ENCODE peak calls at places on chromosomes 4 and X, in six cellular contexts. I is T-helper 2 cell, M is tibial artery, Y is EH, O is activated T-cell treated with anti-CD3 and anti-CD28 coated beads for 4 hours, L is naive B cell. X is an unnamed sample.

GRCh38 chrX:108397627-108398392 is 40.4 kb downstream of the COL4A6 start:
- DNase-seq in I (no peak), M (no peak), Y (peak; percentile 55), O (no peak), L (no peak), X (peak; percentile 27)

GRCh38 chr4:172489896-172490295 is 676.7 kb downstream of the GALNTL6 start:
- DNase-seq in I (no peak), M (no peak), Y (no peak), O (no peak), L (no peak), X (no peak)

GRCh38 chrX:94302446-94302845 is 628.4 kb downstream of the FAM133A start:
- DNase-seq in I (no peak), M (no peak), Y (no peak), O (no peak), L (no peak), X (no peak)

GRCh38 chr4:53583513-53583912 is 7.8 kb downstream of the LNX1 start:
- DNase-seq in I (no peak), M (no peak), Y (no peak), O (no peak), L (no peak), X (no peak)

GRCh38 chrX:1103360-1103759 is 109.1 kb downstream of the CRLF2 start:
- DNase-seq in I (no peak), M (no peak), Y (no peak), O (no peak), L (no peak), X (no peak)

GRCh38 chr4:89410687-89411086 is 103.1 kb upstream of the GPRIN3 start:
- DNase-seq in I (no peak), M (no peak), Y (peak; percentile 25), O (no peak), L (no peak), X (peak; percentile 40)

GRCh38 chrX:9816094-9816700 is 30.0 kb downstream of the SHROOM2 start:
- DNase-seq in I (no peak), M (no peak), Y (peak; percentile 15), O (no peak), L (no peak), X (peak; percentile 45)

GRCh38 chrX:120380699-120381098 is 18.8 kb downstream of the ATP1B4 start:
- DNase-seq in I (peak; percentile 15), M (no peak), Y (peak; percentile 34), O (no peak), L (peak; percentile 45), X (no peak)

GRCh38 chr4:147381749-147382148 is 99.1 kb upstream of the EDNRA start:
- DNase-seq in I (no peak), M (no peak), Y (no peak), O (no peak), L (no peak), X (no peak)

GRCh38 chr4:112234952-112235609 is 3.5 kb downstream of the AP1AR start:
- DNase-seq in I (peak; percentile 18), M (peak; percentile 71), Y (peak; percentile 90), O (peak; percentile 55), L (peak; percentile 42), X (peak; percentile 84)

GRCh38 chr4:176002007-176002623 is 63.5 kb upstream of the WDR17 start:
- DNase-seq in I (no peak), M (no peak), Y (peak; percentile 15), O (no peak), L (peak; percentile 54), X (no peak)

GRCh38 chrX:108399427-108400165 is 38.6 kb downstream of the COL4A6 start:
- DNase-seq in I (no peak), M (no peak), Y (peak; percentile 76), O (no peak), L (no peak), X (peak; percentile 5)